ENCODE peak calls at places on chromosomes 7 and 10, in six cellular contexts. One of them, this sample, is unnamed.

GRCh38 chr7:116354546-116355422 is 144.4 kb downstream of the TES start:
- DNase-seq in neural crest cell: peak
- DNase-seq in BE2C: no peak
- DNase-seq in Right ventricle myocardium superior: peak
- DNase-seq in astrocyte: peak
- DNase-seq in brain microvascular endothelial cell: peak
- DNase-seq in this sample: peak

GRCh38 chr10:45627412-45628048 is 45.0 kb downstream of the ZFAND4 start:
- DNase-seq in brain microvascular endothelial cell: no peak
- DNase-seq in BE2C: no peak
- DNase-seq in Right ventricle myocardium superior: peak
- DNase-seq in astrocyte: no peak
- DNase-seq in neural crest cell: no peak
- DNase-seq in this sample: no peak

GRCh38 chr7:111030358-111030735 is 60.6 kb upstream of the LRRN3 start:
- DNase-seq in neural crest cell: no peak
- DNase-seq in astrocyte: no peak
- DNase-seq in brain microvascular endothelial cell: no peak
- DNase-seq in Right ventricle myocardium superior: no peak
- DNase-seq in BE2C: no peak
- DNase-seq in this sample: no peak

GRCh38 chr10:93826355-93826754 is 67.4 kb upstream of the SLC35G1 start:
- DNase-seq in neural crest cell: no peak
- DNase-seq in brain microvascular endothelial cell: peak
- DNase-seq in astrocyte: peak
- DNase-seq in Right ventricle myocardium superior: no peak
- DNase-seq in BE2C: no peak
- DNase-seq in this sample: peak

GRCh38 chr7:5477723-5478531 is 54.3 kb upstream of the TNRC18 start:
- DNase-seq in Right ventricle myocardium superior: peak
- DNase-seq in neural crest cell: peak
- DNase-seq in astrocyte: no peak
- DNase-seq in BE2C: peak
- DNase-seq in brain microvascular endothelial cell: no peak
- DNase-seq in this sample: no peak

GRCh38 chr7:46461334-46461777 is 540.3 kb upstream of the IGFBP3 start:
- DNase-seq in Right ventricle myocardium superior: no peak
- DNase-seq in BE2C: peak
- DNase-seq in astrocyte: peak
- DNase-seq in neural crest cell: no peak
- DNase-seq in brain microvascular endothelial cell: peak
- DNase-seq in this sample: no peak

GRCh38 chr7:137081276-137081675 is 212.8 kb downstream of the CHRM2 start:
- DNase-seq in neural crest cell: no peak
- DNase-seq in brain microvascular endothelial cell: no peak
- DNase-seq in Right ventricle myocardium superior: no peak
- DNase-seq in astrocyte: no peak
- DNase-seq in BE2C: no peak
- DNase-seq in this sample: peak

GRCh38 chr10:80468002-80468401 is 13.9 kb downstream of the TSPAN14 start:
- DNase-seq in Right ventricle myocardium superior: peak
- DNase-seq in brain microvascular endothelial cell: no peak
- DNase-seq in astrocyte: no peak
- DNase-seq in BE2C: peak
- DNase-seq in neural crest cell: peak
- DNase-seq in this sample: no peak

GRCh38 chr10:131514454-131514853 is 202.9 kb upstream of the TCERG1L start:
- DNase-seq in neural crest cell: no peak
- DNase-seq in astrocyte: no peak
- DNase-seq in Right ventricle myocardium superior: no peak
- DNase-seq in brain microvascular endothelial cell: no peak
- DNase-seq in BE2C: no peak
- DNase-seq in this sample: peak

GRCh38 chr7:122303971-122304603 is 463 bp downstream of the FEZF1 start:
- DNase-seq in neural crest cell: no peak
- DNase-seq in BE2C: no peak
- DNase-seq in Right ventricle myocardium superior: no peak
- DNase-seq in astrocyte: no peak
- DNase-seq in brain microvascular endothelial cell: no peak
- DNase-seq in this sample: no peak

GRCh38 chr10:119803264-119803663 is 69.4 kb downstream of the MCMBP start:
- DNase-seq in Right ventricle myocardium superior: no peak
- DNase-seq in brain microvascular endothelial cell: peak
- DNase-seq in BE2C: no peak
- DNase-seq in neural crest cell: no peak
- DNase-seq in astrocyte: peak
- DNase-seq in this sample: peak

GRCh38 chr10:127408733-127409132 is 140.4 kb upstream of the NPS start:
- DNase-seq in neural crest cell: no peak
- DNase-seq in brain microvascular endothelial cell: no peak
- DNase-seq in astrocyte: no peak
- DNase-seq in BE2C: no peak
- DNase-seq in Right ventricle myocardium superior: no peak
- DNase-seq in this sample: no peak

GRCh38 chr7:98879198-98879988 is 1.1 kb downstream of the TRRAP start:
- DNase-seq in Right ventricle myocardium superior: peak
- DNase-seq in astrocyte: no peak
- DNase-seq in neural crest cell: no peak
- DNase-seq in brain microvascular endothelial cell: no peak
- DNase-seq in BE2C: no peak
- DNase-seq in this sample: peak

GRCh38 chr10:17101257-17101909 is 28.2 kb downstream of the CUBN start:
- DNase-seq in astrocyte: no peak
- DNase-seq in neural crest cell: no peak
- DNase-seq in BE2C: no peak
- DNase-seq in brain microvascular endothelial cell: no peak
- DNase-seq in Right ventricle myocardium superior: no peak
- DNase-seq in this sample: no peak

GRCh38 chr10:118918116-118918515 is 111.4 kb upstream of the NANOS1 start:
- DNase-seq in Right ventricle myocardium superior: no peak
- DNase-seq in brain microvascular endothelial cell: no peak
- DNase-seq in astrocyte: no peak
- DNase-seq in neural crest cell: no peak
- DNase-seq in BE2C: no peak
- DNase-seq in this sample: no peak

GRCh38 chr10:89648074-89648473 is 3.0 kb upstream of the PANK1 start:
- DNase-seq in neural crest cell: no peak
- DNase-seq in Right ventricle myocardium superior: peak
- DNase-seq in BE2C: no peak
- DNase-seq in astrocyte: no peak
- DNase-seq in brain microvascular endothelial cell: no peak
- DNase-seq in this sample: no peak

GRCh38 chr10:86233131-86233530 is 133.5 kb downstream of the GRID1 start:
- DNase-seq in BE2C: peak
- DNase-seq in neural crest cell: no peak
- DNase-seq in Right ventricle myocardium superior: peak
- DNase-seq in brain microvascular endothelial cell: no peak
- DNase-seq in astrocyte: no peak
- DNase-seq in this sample: no peak

GRCh38 chr7:424301-424935 is 95.2 kb downstream of the PDGFA start:
- DNase-seq in neural crest cell: no peak
- DNase-seq in astrocyte: no peak
- DNase-seq in BE2C: no peak
- DNase-seq in brain microvascular endothelial cell: no peak
- DNase-seq in Right ventricle myocardium superior: peak
- DNase-seq in this sample: no peak

GRCh38 chr7:16978358-16979244 is 96.8 kb upstream of the AGR3 start:
- DNase-seq in astrocyte: peak
- DNase-seq in Right ventricle myocardium superior: no peak
- DNase-seq in BE2C: no peak
- DNase-seq in neural crest cell: no peak
- DNase-seq in brain microvascular endothelial cell: peak
- DNase-seq in this sample: peak

GRCh38 chr10:114151486-114151885 is 22.5 kb downstream of the CCDC186 start:
- DNase-seq in Right ventricle myocardium superior: no peak
- DNase-seq in neural crest cell: no peak
- DNase-seq in BE2C: no peak
- DNase-seq in brain microvascular endothelial cell: peak
- DNase-seq in astrocyte: peak
- DNase-seq in this sample: peak

GRCh38 chr10:1149793-1150637 is 93.8 kb downstream of the WDR37 start:
- DNase-seq in neural crest cell: no peak
- DNase-seq in BE2C: peak
- DNase-seq in astrocyte: no peak
- DNase-seq in brain microvascular endothelial cell: no peak
- DNase-seq in Right ventricle myocardium superior: peak
- DNase-seq in this sample: no peak

GRCh38 chr7:139739863-139740597 is 37.8 kb downstream of the HIPK2 start:
- DNase-seq in BE2C: no peak
- DNase-seq in Right ventricle myocardium superior: peak
- DNase-seq in brain microvascular endothelial cell: no peak
- DNase-seq in astrocyte: no peak
- DNase-seq in neural crest cell: no peak
- DNase-seq in this sample: no peak

GRCh38 chr10:20991526-20991925 is 94.4 kb upstream of the NEBL start:
- DNase-seq in Right ventricle myocardium superior: no peak
- DNase-seq in neural crest cell: no peak
- DNase-seq in BE2C: no peak
- DNase-seq in brain microvascular endothelial cell: no peak
- DNase-seq in astrocyte: no peak
- DNase-seq in this sample: no peak

GRCh38 chr7:76262683-76263402 is 39.6 kb upstream of the HSPB1 start:
- DNase-seq in Right ventricle myocardium superior: peak
- DNase-seq in brain microvascular endothelial cell: peak
- DNase-seq in neural crest cell: peak
- DNase-seq in astrocyte: peak
- DNase-seq in BE2C: peak
- DNase-seq in this sample: peak

GRCh38 chr10:70528726-70529362 is 50.3 kb downstream of the PALD1 start:
- DNase-seq in Right ventricle myocardium superior: peak
- DNase-seq in neural crest cell: peak
- DNase-seq in astrocyte: peak
- DNase-seq in BE2C: peak
- DNase-seq in brain microvascular endothelial cell: peak
- DNase-seq in this sample: peak

GRCh38 chr10:124999433-125000365 is 57.8 kb downstream of the ZRANB1 start:
- DNase-seq in brain microvascular endothelial cell: peak
- DNase-seq in Right ventricle myocardium superior: peak
- DNase-seq in astrocyte: peak
- DNase-seq in neural crest cell: no peak
- DNase-seq in BE2C: no peak
- DNase-seq in this sample: no peak

GRCh38 chr7:79982151-79982770 is 152.4 kb upstream of the GNAI1 start:
- DNase-seq in brain microvascular endothelial cell: peak
- DNase-seq in BE2C: no peak
- DNase-seq in neural crest cell: no peak
- DNase-seq in Right ventricle myocardium superior: no peak
- DNase-seq in astrocyte: peak
- DNase-seq in this sample: peak

GRCh38 chr10:95478185-95478584 is 83.0 kb downstream of the SORBS1 start:
- DNase-seq in BE2C: no peak
- DNase-seq in brain microvascular endothelial cell: no peak
- DNase-seq in Right ventricle myocardium superior: no peak
- DNase-seq in neural crest cell: no peak
- DNase-seq in astrocyte: no peak
- DNase-seq in this sample: no peak

GRCh38 chr7:2309889-2310331 is 4.3 kb downstream of the SNX8 start:
- DNase-seq in Right ventricle myocardium superior: no peak
- DNase-seq in astrocyte: peak
- DNase-seq in BE2C: no peak
- DNase-seq in brain microvascular endothelial cell: peak
- DNase-seq in neural crest cell: no peak
- DNase-seq in this sample: peak

GRCh38 chr10:62076872-62077271 is 175.4 kb downstream of the ARID5B start:
- DNase-seq in neural crest cell: no peak
- DNase-seq in brain microvascular endothelial cell: peak
- DNase-seq in astrocyte: peak
- DNase-seq in Right ventricle myocardium superior: no peak
- DNase-seq in BE2C: no peak
- DNase-seq in this sample: peak

GRCh38 chr10:125961743-125962142 is 65.4 kb downstream of the FANK1 start:
- DNase-seq in brain microvascular endothelial cell: no peak
- DNase-seq in BE2C: no peak
- DNase-seq in neural crest cell: no peak
- DNase-seq in Right ventricle myocardium superior: no peak
- DNase-seq in astrocyte: no peak
- DNase-seq in this sample: no peak

GRCh38 chr10:107083388-107084009 is 81.0 kb downstream of the SORCS1 start:
- DNase-seq in Right ventricle myocardium superior: no peak
- DNase-seq in astrocyte: no peak
- DNase-seq in neural crest cell: no peak
- DNase-seq in BE2C: no peak
- DNase-seq in brain microvascular endothelial cell: no peak
- DNase-seq in this sample: no peak

GRCh38 chr7:120785056-120785455 is 72.9 kb downstream of the TSPAN12 start:
- DNase-seq in neural crest cell: no peak
- DNase-seq in BE2C: no peak
- DNase-seq in Right ventricle myocardium superior: no peak
- DNase-seq in brain microvascular endothelial cell: no peak
- DNase-seq in astrocyte: no peak
- DNase-seq in this sample: no peak

GRCh38 chr7:124751017-124751416 is 14.6 kb downstream of the GPR37 start:
- DNase-seq in brain microvascular endothelial cell: no peak
- DNase-seq in neural crest cell: no peak
- DNase-seq in astrocyte: no peak
- DNase-seq in BE2C: no peak
- DNase-seq in Right ventricle myocardium superior: no peak
- DNase-seq in this sample: no peak

GRCh38 chr7:71308105-71308504 is 176.2 kb downstream of the GALNT17 start:
- DNase-seq in astrocyte: peak
- DNase-seq in brain microvascular endothelial cell: no peak
- DNase-seq in BE2C: no peak
- DNase-seq in Right ventricle myocardium superior: no peak
- DNase-seq in neural crest cell: no peak
- DNase-seq in this sample: peak

GRCh38 chr7:959271-959670 is 4.8 kb upstream of the ADAP1 start:
- DNase-seq in brain microvascular endothelial cell: no peak
- DNase-seq in astrocyte: no peak
- DNase-seq in BE2C: no peak
- DNase-seq in neural crest cell: no peak
- DNase-seq in Right ventricle myocardium superior: peak
- DNase-seq in this sample: no peak

GRCh38 chr7:10588084-10588483 is 385.6 kb upstream of the PHF14 start:
- DNase-seq in brain microvascular endothelial cell: no peak
- DNase-seq in astrocyte: no peak
- DNase-seq in neural crest cell: no peak
- DNase-seq in Right ventricle myocardium superior: no peak
- DNase-seq in BE2C: no peak
- DNase-seq in this sample: no peak